ENCODE peak calls at places on chromosome 10, in four cellular contexts. M is SJSA1, D is BE2C, S is adipocyte. X is an unnamed sample.
A peak's percentile ranks its signal among the peaks of the same experiment; 100 is the strongest.

GRCh38 chr10:75408911-75409885 is 7.6 kb upstream of the ZNF503 start:
- DNase-seq in M (peak; percentile 56), D (peak; percentile 56), S (peak; percentile 82), X (no peak)

GRCh38 chr10:49371967-49372366 is 23.9 kb downstream of the DRGX start:
- DNase-seq in M (no peak), D (no peak), S (no peak), X (no peak)

GRCh38 chr10:47256753-47257336 is 43.2 kb upstream of the GDF10 start:
- DNase-seq in M (no peak), D (no peak), S (no peak), X (no peak)

GRCh38 chr10:80372675-80373074 is 16.1 kb downstream of the DYDC2 start:
- DNase-seq in M (no peak), D (no peak), S (no peak), X (no peak)

GRCh38 chr10:66778351-66778750 is 147.5 kb upstream of the LRRTM3 start:
- DNase-seq in M (no peak), D (no peak), S (no peak), X (no peak)

GRCh38 chr10:123502983-123503382 is 163.2 kb upstream of the GPR26 start:
- DNase-seq in M (no peak), D (no peak), S (peak; percentile 0), X (no peak)

GRCh38 chr10:74255214-74255613 is 104.2 kb downstream of the ADK start:
- DNase-seq in M (no peak), D (no peak), S (no peak), X (no peak)

GRCh38 chr10:49220031-49220430 is 31.8 kb upstream of the TMEM273 start:
- DNase-seq in M (no peak), D (no peak), S (peak; percentile 19), X (no peak)

GRCh38 chr10:58508316-58508715 is 4.4 kb upstream of the BICC1 start:
- DNase-seq in M (no peak), D (no peak), S (peak; percentile 84), X (no peak)

GRCh38 chr10:80945267-80945880 is 407.7 kb downstream of the SH2D4B start:
- DNase-seq in M (no peak), D (no peak), S (no peak), X (peak; percentile 9)

GRCh38 chr10:67221939-67222494 is 296.2 kb downstream of the LRRTM3 start:
- DNase-seq in M (no peak), D (no peak), S (no peak), X (no peak)

GRCh38 chr10:84531396-84531795 is 203.0 kb downstream of the CCSER2 start:
- DNase-seq in M (no peak), D (no peak), S (no peak), X (no peak)

GRCh38 chr10:8594176-8594575 is 539.7 kb downstream of the GATA3 start:
- DNase-seq in M (no peak), D (no peak), S (no peak), X (no peak)

GRCh38 chr10:79221110-79222051 is 125.9 kb upstream of the PPIF start:
- DNase-seq in M (no peak), D (peak; percentile 90), S (no peak), X (no peak)

GRCh38 chr10:49497358-49497757 is 41.6 kb downstream of the ERCC6 start:
- DNase-seq in M (no peak), D (no peak), S (no peak), X (no peak)

GRCh38 chr10:119931873-119932272 is 39.3 kb downstream of the SEC23IP start:
- DNase-seq in M (no peak), D (no peak), S (no peak), X (peak; percentile 35)

GRCh38 chr10:122291739-122292138 is 20.6 kb downstream of the BTBD16 start:
- DNase-seq in M (no peak), D (no peak), S (no peak), X (no peak)

GRCh38 chr10:8352696-8353095 is 298.2 kb downstream of the GATA3 start:
- DNase-seq in M (no peak), D (no peak), S (no peak), X (no peak)

GRCh38 chr10:80204801-80205477 is 398 bp downstream of the ANXA11 start:
- DNase-seq in M (no peak), D (peak; percentile 30), S (peak; percentile 64), X (peak; percentile 37)

GRCh38 chr10:69734797-69735468 is 66.8 kb upstream of the COL13A1 start:
- DNase-seq in M (no peak), D (no peak), S (no peak), X (no peak)

GRCh38 chr10:4671451-4672145 is 154.4 kb upstream of the AKR1E2 start:
- DNase-seq in M (peak; percentile 54), D (no peak), S (no peak), X (no peak)

GRCh38 chr10:15478429-15478828 is 107.3 kb upstream of the FAM171A1 start:
- DNase-seq in M (no peak), D (no peak), S (no peak), X (no peak)

GRCh38 chr10:47088656-47089354 is 177.6 kb downstream of the PTPN20 start:
- DNase-seq in M (no peak), D (peak; percentile 17), S (no peak), X (no peak)

GRCh38 chr10:113978802-113979201 is 64.9 kb upstream of the ADRB1 start:
- DNase-seq in M (no peak), D (no peak), S (no peak), X (no peak)

GRCh38 chr10:116125180-116125579 is 147.8 kb downstream of the GFRA1 start:
- DNase-seq in M (no peak), D (no peak), S (no peak), X (no peak)

GRCh38 chr10:76308946-76309529 is 877.6 kb downstream of the LRMDA start:
- DNase-seq in M (no peak), D (no peak), S (no peak), X (peak; percentile 59)

GRCh38 chr10:77865585-77866324 is 60.8 kb downstream of the DLG5 start:
- DNase-seq in M (no peak), D (no peak), S (no peak), X (no peak)

GRCh38 chr10:77859865-77860282 is 66.7 kb downstream of the DLG5 start:
- DNase-seq in M (no peak), D (no peak), S (no peak), X (no peak)

GRCh38 chr10:77863446-77863845 is 63.1 kb downstream of the DLG5 start:
- DNase-seq in M (no peak), D (no peak), S (no peak), X (no peak)

GRCh38 chr10:77864151-77864851 is 62.3 kb downstream of the DLG5 start:
- DNase-seq in M (no peak), D (no peak), S (no peak), X (no peak)

GRCh38 chr10:77862595-77862994 is 64.0 kb downstream of the DLG5 start:
- DNase-seq in M (no peak), D (no peak), S (no peak), X (no peak)
- H3K36me3 ChIP-seq in M (peaks cover 35% of the 10 kb centered on the region), D (no peaks in the 10 kb centered on the region), S (peaks cover 25% of the 10 kb centered on the region), X (no peaks in the 10 kb centered on the region)

GRCh38 chr10:106508920-106509319 is 655.6 kb downstream of the SORCS1 start:
- DNase-seq in M (no peak), D (no peak), S (peak; percentile 13), X (no peak)
- H3K4me1 ChIP-seq in M (no peaks in the 10 kb centered on the region), D (no peaks in the 10 kb centered on the region), S (peaks cover 6% of the 10 kb centered on the region), X (peaks cover 49% of the 10 kb centered on the region)

DNA sequence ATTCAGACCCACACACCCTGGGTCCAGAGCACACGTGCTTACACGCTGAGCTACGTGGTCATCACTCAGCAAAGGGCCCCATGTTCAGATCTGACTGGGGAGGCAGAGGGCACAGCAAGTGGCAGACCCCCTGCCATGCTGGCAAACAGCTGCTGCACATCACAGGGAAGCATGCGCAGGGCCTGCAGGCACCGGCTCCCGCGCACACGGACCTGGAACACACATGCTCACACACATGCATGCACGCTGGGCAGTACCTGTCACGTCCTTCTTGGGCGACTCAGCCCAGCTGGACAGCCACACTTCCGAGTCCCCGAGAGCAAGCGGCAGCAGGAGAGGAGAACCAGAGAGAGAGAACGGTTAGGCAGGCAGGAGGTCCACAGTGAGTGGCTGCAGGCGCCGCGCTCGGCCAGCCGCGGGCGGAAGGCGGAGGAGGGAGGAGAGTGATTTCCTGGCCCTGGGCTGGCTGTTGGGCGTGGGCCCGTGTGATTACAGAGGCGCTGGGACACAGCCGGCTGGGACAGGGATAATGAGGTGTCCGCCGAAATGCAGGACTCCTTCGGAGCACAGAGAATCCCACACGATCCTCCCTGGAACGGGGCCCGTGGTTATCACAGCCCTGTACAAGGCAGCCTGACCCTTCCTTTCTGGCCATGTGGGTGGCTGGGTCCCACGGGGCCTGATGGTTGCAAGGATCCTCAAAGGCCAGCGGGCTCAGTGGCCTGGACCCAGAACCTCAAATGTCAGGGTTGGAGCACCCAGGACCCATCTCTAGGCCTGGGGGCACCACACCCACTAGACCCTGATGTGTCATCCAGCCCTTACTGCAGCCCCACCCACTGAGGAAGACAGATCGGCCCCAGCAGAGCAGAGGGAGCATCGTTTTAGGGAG is 175.1 kb downstream of the NEURL1 start:
- DNase-seq in M (no peak), D (peak; percentile 57), S (peak; percentile 73), X (no peak)
- H3K4me3 ChIP-seq in M (no peak overlapping the region), D (peak overlapping the region; percentile 47), S (peak overlapping the region; percentile 87), X (no peak overlapping the region)

GRCh38 chr10:824497-824896 is 107.0 kb downstream of the LARP4B start:
- DNase-seq in M (no peak), D (no peak), S (no peak), X (no peak)
- H3K36me3 ChIP-seq in M (peaks cover 98% of the 10 kb centered on the region), D (peaks cover 82% of the 10 kb centered on the region), S (peaks cover 85% of the 10 kb centered on the region), X (peaks cover 65% of the 10 kb centered on the region)

GRCh38 chr10:103545771-103546281 is 52.3 kb downstream of the NEURL1 start:
- DNase-seq in M (no peak), D (no peak), S (no peak), X (no peak)
- H3K4me1 ChIP-seq in M (peaks cover 7% of the 10 kb centered on the region), D (peaks cover 36% of the 10 kb centered on the region), S (peaks cover 3% of the 10 kb centered on the region), X (peaks cover 32% of the 10 kb centered on the region)

DNA sequence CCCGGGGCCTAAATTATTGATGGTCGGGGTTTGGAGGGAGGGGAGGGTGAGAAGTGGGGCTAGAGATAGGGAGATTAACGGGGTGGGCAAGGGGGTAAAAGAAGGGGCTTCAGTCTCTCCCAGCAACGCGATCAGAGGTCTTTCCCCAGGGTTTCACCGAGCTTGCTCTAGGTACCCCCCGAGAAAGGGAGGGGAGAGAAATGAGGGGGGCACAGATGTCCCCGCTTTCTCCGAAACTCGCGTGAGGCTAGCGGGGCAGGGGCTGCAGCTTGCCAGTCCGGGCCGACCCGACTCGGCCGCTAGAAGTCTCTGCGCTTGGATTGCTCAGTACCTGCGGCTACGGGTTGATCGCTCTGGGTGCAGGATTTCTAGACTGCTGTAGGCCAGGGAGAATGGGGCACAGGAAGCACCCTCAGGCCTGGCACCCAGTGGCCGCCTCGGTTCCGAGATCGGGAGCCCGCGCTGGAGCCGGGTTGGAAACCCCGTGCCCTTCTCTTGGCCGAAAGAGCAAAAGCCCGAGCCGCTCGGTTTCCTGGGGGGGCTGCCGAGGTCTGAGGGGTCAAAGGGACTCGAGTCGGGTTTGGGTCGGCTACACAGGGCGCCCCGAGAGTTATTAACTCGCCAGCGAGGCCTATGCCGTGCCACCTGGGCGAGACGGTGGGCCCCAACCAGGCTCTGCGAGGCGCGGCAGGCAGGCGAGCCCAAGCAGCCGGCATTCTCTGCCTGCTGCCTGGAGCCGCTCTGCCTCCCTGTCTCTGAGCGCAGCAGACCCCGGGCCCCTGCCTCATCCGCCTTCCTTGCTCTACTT is 3.1 kb downstream of the PAX2 start:
- DNase-seq in M (no peak), D (no peak), S (no peak), X (no peak)
- H3K4me3 ChIP-seq in M (no peak overlapping the region), D (no peak overlapping the region), S (no peak overlapping the region), X (no peak overlapping the region)